ENCODE peak calls at places on chromosomes 11 and 22, in five cellular contexts. K is cardiac fibroblast; G is GM23338; M is CD4-positive, alpha-beta memory T cell; Y is H1. D is an unnamed sample.

GRCh38 chr11:131888230-131888826 is 517.9 kb downstream of the NTM start:
- DNase-seq in K (peak), G (no peak), M (no peak), Y (no peak), D (peak)

GRCh38 chr11:61350336-61350735 is 11.3 kb downstream of the CYB561A3 start:
- DNase-seq in K (no peak), G (no peak), M (no peak), Y (no peak), D (no peak)

GRCh38 chr11:100592619-100593309 is 94.3 kb upstream of the ARHGAP42 start:
- DNase-seq in K (no peak), G (no peak), M (no peak), Y (no peak), D (no peak)

GRCh38 chr11:269146-269890 is 8.9 kb upstream of the NLRP6 start:
- DNase-seq in K (peak), G (peak), M (peak), Y (no peak), D (no peak)

GRCh38 chr11:126645206-126645605 is 289.7 kb downstream of the ST3GAL4 start:
- DNase-seq in K (no peak), G (no peak), M (no peak), Y (no peak), D (no peak)

GRCh38 chr11:64339754-64340408 is at the start of gene CCDC88B:
- DNase-seq in K (no peak), G (no peak), M (peak), Y (no peak), D (no peak)

GRCh38 chr22:29751139-29751538 is 15.7 kb downstream of the ZMAT5 start:
- DNase-seq in K (peak), G (no peak), M (peak), Y (no peak), D (no peak)

GRCh38 chr22:22057617-22058378 is 75.2 kb upstream of the TOP3B start:
- DNase-seq in K (no peak), G (no peak), M (no peak), Y (no peak), D (no peak)

GRCh38 chr11:126109941-126110731 is 47.5 kb upstream of the CDON start:
- DNase-seq in K (no peak), G (no peak), M (no peak), Y (no peak), D (no peak)

GRCh38 chr11:102139081-102139498 is 28.8 kb downstream of the YAP1 start:
- DNase-seq in K (peak), G (peak), M (no peak), Y (no peak), D (no peak)

GRCh38 chr11:116811194-116811593 is 11.9 kb downstream of the APOA4 start:
- DNase-seq in K (no peak), G (no peak), M (no peak), Y (no peak), D (no peak)

GRCh38 chr22:21587803-21588611 is 20.5 kb downstream of the UBE2L3 start:
- DNase-seq in K (peak), G (no peak), M (no peak), Y (no peak), D (no peak)

GRCh38 chr22:29621761-29622526 is 18.5 kb downstream of the NF2 start:
- DNase-seq in K (peak), G (peak), M (no peak), Y (no peak), D (no peak)

GRCh38 chr11:73030130-73030529 is 112.0 kb downstream of the FCHSD2 start:
- DNase-seq in K (no peak), G (no peak), M (no peak), Y (no peak), D (no peak)

GRCh38 chr11:66617148-66617814 is 851 bp downstream of the RBM14 start:
- DNase-seq in K (peak), G (no peak), M (peak), Y (no peak), D (no peak)

GRCh38 chr11:945986-946385 is 20.3 kb downstream of the AP2A2 start:
- DNase-seq in K (no peak), G (peak), M (no peak), Y (no peak), D (no peak)

GRCh38 chr22:36211237-36211881 is 9.8 kb upstream of the APOL4 start:
- DNase-seq in K (peak), G (no peak), M (no peak), Y (no peak), D (no peak)

GRCh38 chr22:48972979-48973693 is 854.5 kb downstream of the BRD1 start:
- DNase-seq in K (no peak), G (no peak), M (no peak), Y (no peak), D (no peak)

GRCh38 chr11:72813740-72814138 is 472 bp upstream of the ATG16L2 start:
- DNase-seq in K (peak), G (peak), M (peak), Y (no peak), D (no peak)

GRCh38 chr11:103433380-103433779 is 324.2 kb downstream of the DYNC2H1 start:
- DNase-seq in K (peak), G (no peak), M (no peak), Y (no peak), D (peak)

GRCh38 chr11:131661137-131661536 is 290.7 kb downstream of the NTM start:
- DNase-seq in K (no peak), G (no peak), M (no peak), Y (no peak), D (no peak)

GRCh38 chr22:25698986-25699385 is 43.0 kb upstream of the MYO18B start:
- DNase-seq in K (no peak), G (no peak), M (no peak), Y (no peak), D (no peak)

GRCh38 chr22:29767289-29768051 is at the start of gene UQCR10:
- DNase-seq in K (peak), G (peak), M (peak), Y (peak), D (no peak)

GRCh38 chr11:7639643-7640025 is 33.7 kb downstream of the CYB5R2 start:
- DNase-seq in K (no peak), G (no peak), M (no peak), Y (no peak), D (no peak)

GRCh38 chr11:115298613-115299012 is 205.6 kb downstream of the CADM1 start:
- DNase-seq in K (no peak), G (no peak), M (no peak), Y (no peak), D (no peak)
- H3K4me3 ChIP-seq in K (no peak), G (no peak), M (no peak), Y (no peak), D (no peak)

GRCh38 chr11:96309643-96310017 is 33.4 kb downstream of the MAML2 start:
- DNase-seq in K (no peak), G (no peak), M (no peak), Y (no peak), D (no peak)

GRCh38 chr11:96307748-96308133 is 35.3 kb downstream of the MAML2 start:
- DNase-seq in K (peak), G (no peak), M (no peak), Y (no peak), D (no peak)

GRCh38 chr11:96306600-96306932 is 36.4 kb downstream of the MAML2 start:
- DNase-seq in K (no peak), G (no peak), M (no peak), Y (no peak), D (no peak)

GRCh38 chr11:96309001-96309642 is 33.9 kb downstream of the MAML2 start:
- DNase-seq in K (peak), G (no peak), M (no peak), Y (no peak), D (no peak)

GRCh38 chr11:96306933-96307747 is 35.9 kb downstream of the MAML2 start:
- DNase-seq in K (peak), G (peak), M (no peak), Y (no peak), D (peak)
- H3K4me3 ChIP-seq in K (peak), G (peak), M (no peak), Y (no peak), D (peak)

DNA sequence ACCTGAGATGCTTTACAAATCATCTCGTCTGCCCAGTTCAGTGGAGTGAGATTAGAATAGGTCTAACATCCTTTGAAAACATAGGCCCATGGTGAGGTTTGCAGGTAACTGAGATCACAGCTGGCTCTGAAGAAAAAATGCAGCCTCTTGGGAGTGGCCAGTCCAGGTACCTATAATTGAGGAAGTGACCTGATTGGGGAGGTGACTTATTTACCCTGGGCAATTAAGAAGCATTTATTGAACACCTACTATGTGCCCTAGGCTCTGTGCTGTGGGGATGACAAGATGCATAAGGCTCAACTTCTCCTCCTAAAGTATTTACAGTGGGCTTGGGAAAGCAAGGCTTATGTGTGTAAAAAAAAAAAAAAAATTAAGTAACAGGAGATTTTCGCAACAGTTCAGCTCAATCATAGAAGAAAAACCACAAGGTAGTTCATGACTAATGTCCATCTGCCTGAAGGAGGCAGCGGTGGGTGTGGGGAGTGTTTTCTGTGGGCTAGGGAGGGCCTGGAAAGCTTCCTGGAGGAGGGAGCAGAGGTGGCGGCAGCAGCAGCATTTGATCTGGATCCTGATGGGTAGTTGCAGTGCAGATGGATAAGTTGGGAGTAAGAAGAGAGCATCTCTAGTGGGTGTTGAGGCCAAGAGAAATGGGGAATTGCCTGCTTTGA is 16.1 kb downstream of the MICAL2 start:
- DNase-seq in K (peak), G (no peak), M (no peak), Y (no peak), D (no peak)
- H3K4me3 ChIP-seq in K (no peak), G (no peak), M (no peak), Y (no peak), D (no peak)

GRCh38 chr11:75144716-75145014 is 6.2 kb upstream of the SLCO2B1 start:
- DNase-seq in K (no peak), G (no peak), M (no peak), Y (no peak), D (no peak)

GRCh38 chr11:75140269-75141138 is 10.4 kb upstream of the SLCO2B1 start:
- DNase-seq in K (peak), G (peak), M (peak), Y (peak), D (no peak)

GRCh38 chr11:75141166-75141565 is 9.7 kb upstream of the SLCO2B1 start:
- DNase-seq in K (no peak), G (no peak), M (no peak), Y (no peak), D (no peak)

GRCh38 chr11:75143420-75143731 is 7.5 kb upstream of the SLCO2B1 start:
- DNase-seq in K (no peak), G (no peak), M (no peak), Y (no peak), D (no peak)

GRCh38 chr11:75142714-75143419 is 8.0 kb upstream of the SLCO2B1 start:
- DNase-seq in K (peak), G (peak), M (peak), Y (peak), D (peak)
- H3K4me3 ChIP-seq in K (no peak), G (no peak), M (no peak), Y (no peak), D (no peak)

DNA sequence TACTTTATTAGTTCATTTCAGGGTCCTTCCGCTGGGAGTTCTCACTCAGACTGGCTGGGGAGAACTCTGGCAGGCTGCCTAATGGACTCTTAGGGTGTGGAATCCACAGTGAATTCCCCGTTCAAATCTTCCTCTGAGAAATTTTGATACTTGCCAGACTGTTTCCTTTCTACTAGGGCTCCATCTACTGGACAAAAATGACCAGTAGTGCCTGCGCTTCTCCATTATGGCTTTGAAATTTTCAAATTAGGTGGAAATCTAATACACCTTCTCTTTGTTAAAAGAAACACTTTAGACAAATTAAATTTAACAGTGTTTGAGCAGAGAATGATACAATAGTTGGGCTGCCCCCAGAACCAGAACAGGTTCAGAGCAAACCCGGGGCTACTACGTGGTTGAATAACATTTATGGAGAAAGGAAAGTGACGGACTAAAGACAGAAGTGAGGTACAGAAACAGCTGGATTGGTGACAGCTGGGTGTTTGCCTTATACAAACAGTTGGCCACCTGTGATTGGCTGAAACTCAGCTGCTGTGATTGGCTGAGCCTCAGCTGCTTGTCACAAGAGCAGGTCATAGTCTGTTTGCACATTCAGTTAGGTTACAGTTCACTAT is 52.9 kb upstream of the FDX1 start:
- DNase-seq in K (peak), G (peak), M (peak), Y (peak), D (no peak)
- H3K4me3 ChIP-seq in K (no peak), G (no peak), M (no peak), Y (no peak), D (no peak)

DNA sequence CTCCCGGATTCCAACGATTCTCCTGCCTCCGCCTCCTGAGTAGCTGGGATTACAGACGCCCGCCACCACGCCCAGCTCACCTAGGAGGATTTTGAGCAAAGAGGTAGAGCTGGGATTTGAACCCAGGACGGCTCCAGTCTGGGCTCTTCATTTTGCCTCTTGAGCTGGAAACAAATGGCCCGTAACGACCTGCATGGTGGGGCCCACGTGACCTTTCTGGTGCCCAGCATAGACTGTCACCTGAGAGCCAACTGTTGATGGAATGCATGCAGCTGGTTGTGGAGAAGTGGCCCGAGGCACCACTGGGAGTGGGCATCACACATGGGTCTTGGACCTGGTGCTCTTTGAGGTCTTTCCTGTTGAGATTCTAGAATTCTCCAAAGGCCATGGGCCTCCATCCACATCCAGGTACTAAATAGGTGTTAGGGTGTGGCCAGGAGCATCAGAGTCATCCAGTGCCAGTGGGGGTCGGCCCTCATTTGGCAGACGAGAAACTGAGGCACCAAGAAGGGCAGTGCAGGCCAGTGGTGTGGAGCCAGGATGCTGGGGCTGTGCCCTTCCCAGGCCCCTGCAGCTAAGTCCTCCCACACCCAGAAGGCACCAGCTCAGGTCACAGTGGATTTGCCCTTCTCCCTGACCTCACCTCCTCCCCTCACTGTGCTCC is 3.9 kb downstream of the ATF4 start:
- DNase-seq in K (no peak), G (no peak), M (no peak), Y (no peak), D (no peak)
- H3K4me3 ChIP-seq in K (no peak), G (no peak), M (no peak), Y (no peak), D (no peak)

GRCh38 chr11:128906185-128907065 is 15.3 kb downstream of the KCNJ5 start:
- DNase-seq in K (no peak), G (no peak), M (no peak), Y (no peak), D (no peak)
- H3K4me3 ChIP-seq in K (no peak), G (peak), M (peak), Y (no peak), D (peak)

GRCh38 chr11:35579557-35580396 is 38.5 kb upstream of the FJX1 start:
- DNase-seq in K (peak), G (no peak), M (no peak), Y (no peak), D (peak)

GRCh38 chr11:35583126-35583525 is 35.1 kb upstream of the FJX1 start:
- DNase-seq in K (peak), G (no peak), M (no peak), Y (no peak), D (no peak)

GRCh38 chr11:35583843-35584242 is 34.4 kb upstream of the FJX1 start:
- DNase-seq in K (peak), G (no peak), M (no peak), Y (no peak), D (no peak)

GRCh38 chr11:35580397-35580781 is 37.9 kb upstream of the FJX1 start:
- DNase-seq in K (no peak), G (no peak), M (no peak), Y (no peak), D (no peak)

GRCh38 chr11:35582033-35582432 is 36.2 kb upstream of the FJX1 start:
- DNase-seq in K (no peak), G (no peak), M (no peak), Y (no peak), D (no peak)
- H3K4me3 ChIP-seq in K (no peak), G (no peak), M (no peak), Y (no peak), D (no peak)

DNA sequence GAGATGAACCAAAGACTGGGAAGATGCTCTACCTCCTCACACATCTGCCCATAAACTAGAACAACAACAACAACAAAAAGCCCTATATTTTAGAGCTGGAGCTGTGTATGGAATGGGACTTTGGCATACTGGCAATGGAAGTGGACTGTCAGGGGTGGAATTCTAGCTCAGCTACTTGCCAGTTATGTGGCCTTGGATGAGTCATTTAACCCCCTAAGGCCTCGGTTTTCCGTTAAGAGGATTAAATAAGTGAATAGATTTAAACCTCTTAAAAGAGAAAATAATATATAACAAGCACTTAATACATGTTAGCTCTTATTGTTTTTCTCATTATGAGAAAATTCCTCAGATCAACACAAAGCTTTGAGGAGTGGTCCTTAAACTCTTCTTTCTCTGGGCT is 195.0 kb downstream of the KIF18A start:
- DNase-seq in K (peak), G (no peak), M (no peak), Y (no peak), D (no peak)
- H3K4me3 ChIP-seq in K (no peak), G (no peak), M (no peak), Y (no peak), D (no peak)

GRCh38 chr22:50562523-50563409 is at the start of gene SYCE3:
- DNase-seq in K (peak), G (peak), M (peak), Y (peak), D (peak)
- H3K4me3 ChIP-seq in K (peak), G (peak), M (peak), Y (peak), D (peak)

D was measured in SK-N-MC.